ENCODE peak calls at places on chromosomes 7 and 10, in nine cellular contexts. R is CD4-positive, alpha-beta T cell; X is uterus; N is esophagus squamous epithelium; O is K562; D is tibial nerve; P is left ventricle myocardium inferior; Q is lung; M is tibial artery. F is an unnamed sample.

GRCh38 chr7:7761974-7762769 is 43.8 kb upstream of the RPA3 start:
- DNase-seq in R (no peak), X (no peak), N (no peak), O (no peak), D (no peak), P (no peak), Q (no peak), M (no peak), F (no peak)

GRCh38 chr7:13841284-13841683 is 148.2 kb downstream of the ETV1 start:
- DNase-seq in R (no peak), X (no peak), N (no peak), O (no peak), D (no peak), P (no peak), Q (no peak), M (no peak), F (no peak)

GRCh38 chr7:1529383-1530116 is 952 bp upstream of the MAFK start:
- DNase-seq in R (no peak), X (peak; percentile 35), N (no peak), O (no peak), D (no peak), P (no peak), Q (no peak), M (no peak), F (peak; percentile 11)

GRCh38 chr10:116974442-116975005 is 30.5 kb downstream of the SHTN1 start:
- DNase-seq in R (no peak), X (no peak), N (no peak), O (no peak), D (no peak), P (no peak), Q (no peak), M (no peak), F (no peak)

GRCh38 chr7:96663457-96663856 is 46.2 kb downstream of the SEM1 start:
- DNase-seq in R (no peak), X (no peak), N (no peak), O (no peak), D (no peak), P (no peak), Q (no peak), M (no peak), F (peak; percentile 9)

GRCh38 chr10:111297351-111297848 is 220.6 kb downstream of the ADRA2A start:
- DNase-seq in R (no peak), X (no peak), N (no peak), O (no peak), D (no peak), P (no peak), Q (no peak), M (no peak), F (no peak)

GRCh38 chr10:110829721-110830410 is 41.9 kb upstream of the PDCD4 start:
- DNase-seq in R (no peak), X (no peak), N (no peak), O (no peak), D (no peak), P (no peak), Q (no peak), M (no peak), F (no peak)

GRCh38 chr10:77700086-77700485 is 62.5 kb upstream of the KCNMA1 start:
- DNase-seq in R (no peak), X (no peak), N (no peak), O (no peak), D (no peak), P (no peak), Q (no peak), M (no peak), F (no peak)

GRCh38 chr7:55144955-55145342 is 126.1 kb downstream of the EGFR start:
- DNase-seq in R (no peak), X (no peak), N (no peak), O (no peak), D (no peak), P (no peak), Q (no peak), M (no peak), F (no peak)

DNA sequence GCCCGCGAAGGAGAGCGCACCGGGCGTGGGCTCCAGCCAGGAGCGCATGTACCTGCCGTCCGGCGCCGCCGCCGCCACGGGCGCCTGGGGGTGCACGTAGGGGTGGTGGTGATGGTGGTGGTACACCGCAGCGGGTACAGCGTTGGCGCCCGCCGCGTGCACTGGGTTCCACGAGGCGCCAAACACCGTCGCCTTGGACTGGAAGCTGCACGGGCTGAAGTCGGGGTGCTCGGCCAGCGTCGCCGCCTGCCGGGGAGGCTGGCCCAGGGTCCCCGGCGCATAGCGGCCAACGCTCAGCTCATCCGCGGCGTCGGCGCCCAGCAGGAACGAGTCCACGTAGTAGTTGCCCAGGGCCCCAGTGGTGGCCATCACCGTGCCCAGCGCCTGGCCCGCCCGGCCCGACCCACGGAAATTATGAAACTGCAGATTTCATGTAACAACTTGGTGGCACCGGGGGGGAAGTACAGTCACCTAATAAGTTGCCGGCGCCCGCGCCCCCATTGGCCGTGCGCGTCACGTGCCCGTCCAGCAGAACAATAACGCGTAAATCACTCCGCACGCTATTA is at the start of gene HOXA9:
- DNase-seq in R (no peak), X (peak; percentile 93), N (no peak), O (no peak), D (peak; percentile 91), P (peak; percentile 32), Q (no peak), M (peak; percentile 98), F (no peak)
- TF ChIP-seq CTCF in R (no peak), X (peak; percentile 10), N (no peak), O (no peak), D (no peak), P (no peak), Q (no peak), M (peak; percentile 12), F (no peak)

DNA sequence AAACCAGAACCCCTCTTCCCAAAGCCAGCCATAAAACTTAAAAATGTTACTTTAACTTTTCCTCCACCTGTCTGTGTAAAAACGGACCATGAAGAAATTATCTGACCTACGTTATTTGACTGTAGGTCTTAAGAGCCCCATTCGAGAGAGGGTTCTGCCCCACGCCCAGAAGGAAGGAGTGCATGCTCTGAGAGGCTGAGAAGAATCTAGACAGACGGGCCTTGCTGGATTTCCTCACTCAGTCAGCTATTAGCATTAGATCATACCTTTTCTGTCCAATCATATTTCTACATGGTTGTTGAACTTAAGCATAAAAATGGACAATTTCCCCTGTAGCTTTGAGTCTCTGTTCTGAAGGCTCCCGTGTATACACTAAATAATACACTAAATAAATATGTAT is 38.1 kb upstream of the WDR11 start:
- DNase-seq in R (no peak), X (no peak), N (no peak), O (no peak), D (no peak), P (no peak), Q (peak; percentile 39), M (no peak), F (no peak)
- H3K27me3 ChIP-seq in R (no peaks in the 10 kb centered on the region), X (no peaks in the 10 kb centered on the region), N (no peaks in the 10 kb centered on the region), O (no peaks in the 10 kb centered on the region), D (no peaks in the 10 kb centered on the region), P (peaks cover 12% of the 10 kb centered on the region), Q (no peaks in the 10 kb centered on the region), M (no peaks in the 10 kb centered on the region), F (no peaks in the 10 kb centered on the region)

GRCh38 chr7:107723255-107723654 is 20.7 kb upstream of the CBLL1 start:
- DNase-seq in R (no peak), X (no peak), N (no peak), O (no peak), D (no peak), P (no peak), Q (no peak), M (no peak), F (no peak)

GRCh38 chr7:107726356-107727130 is 17.4 kb upstream of the CBLL1 start:
- DNase-seq in R (no peak), X (no peak), N (no peak), O (no peak), D (no peak), P (no peak), Q (no peak), M (no peak), F (no peak)

GRCh38 chr7:107728276-107728675 is 15.7 kb upstream of the CBLL1 start:
- DNase-seq in R (no peak), X (no peak), N (no peak), O (no peak), D (no peak), P (no peak), Q (no peak), M (no peak), F (no peak)

GRCh38 chr7:107721286-107721685 is 22.7 kb upstream of the CBLL1 start:
- DNase-seq in R (no peak), X (no peak), N (no peak), O (no peak), D (no peak), P (no peak), Q (no peak), M (no peak), F (no peak)

DNA sequence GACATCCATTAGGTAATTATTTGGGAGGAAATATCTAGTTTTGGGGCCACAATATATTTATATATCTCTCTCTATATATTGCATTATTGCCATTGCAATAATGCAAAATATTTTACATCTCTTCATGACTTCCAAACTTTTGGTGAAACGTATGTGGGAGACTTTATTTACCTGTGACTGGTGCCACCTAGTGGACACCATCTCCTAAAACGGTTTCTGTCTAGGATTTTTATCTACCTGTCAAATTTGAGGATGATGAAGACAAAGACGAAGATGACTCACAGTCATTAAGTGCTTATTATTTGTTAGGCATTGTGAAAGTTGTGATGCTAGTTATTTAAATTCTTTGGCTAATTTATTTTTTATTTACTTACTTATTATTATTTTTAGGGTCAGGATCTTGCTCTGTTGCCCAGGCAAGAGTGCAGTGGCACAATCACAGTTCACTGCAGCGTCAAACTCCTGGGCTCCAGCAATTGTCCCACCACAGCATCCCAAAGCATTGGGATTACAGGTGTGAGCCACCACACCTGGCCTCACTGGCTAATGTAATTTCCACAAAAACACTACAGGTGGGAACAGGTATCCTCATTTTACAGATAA is 18.7 kb upstream of the CBLL1 start:
- DNase-seq in R (peak; percentile 32), X (peak; percentile 61), N (no peak), O (peak; percentile 76), D (no peak), P (no peak), Q (no peak), M (peak; percentile 27), F (no peak)
- TF ChIP-seq CTCF in R (peak; percentile 78), X (peak; percentile 64), N (peak; percentile 58), O (peak; percentile 79), D (peak; percentile 71), P (peak; percentile 78), Q (peak; percentile 52), M (peak; percentile 65), F (peak; percentile 48)

GRCh38 chr10:91162050-91162494 is 58.4 kb upstream of the PCGF5 start:
- DNase-seq in R (no peak), X (no peak), N (no peak), O (peak; percentile 54), D (no peak), P (no peak), Q (no peak), M (no peak), F (no peak)

GRCh38 chr10:91162495-91163268 is 57.8 kb upstream of the PCGF5 start:
- DNase-seq in R (peak; percentile 74), X (peak; percentile 72), N (no peak), O (peak; percentile 68), D (peak; percentile 44), P (peak; percentile 81), Q (peak; percentile 78), M (peak; percentile 81), F (peak; percentile 76)

GRCh38 chr10:91163269-91163708 is 57.2 kb upstream of the PCGF5 start:
- DNase-seq in R (peak; percentile 73), X (peak; percentile 45), N (peak; percentile 7), O (peak; percentile 45), D (peak; percentile 16), P (peak; percentile 65), Q (peak; percentile 53), M (peak; percentile 52), F (peak; percentile 87)

GRCh38 chr10:91156196-91156595 is 64.3 kb upstream of the PCGF5 start:
- DNase-seq in R (no peak), X (no peak), N (no peak), O (no peak), D (no peak), P (no peak), Q (no peak), M (no peak), F (no peak)

GRCh38 chr10:91159254-91159783 is 61.1 kb upstream of the PCGF5 start:
- DNase-seq in R (no peak), X (no peak), N (no peak), O (no peak), D (no peak), P (no peak), Q (no peak), M (no peak), F (no peak)
- H3K27me3 ChIP-seq in R (no peaks in the 10 kb centered on the region), X (no peaks in the 10 kb centered on the region), N (no peaks in the 10 kb centered on the region), O (no peaks in the 10 kb centered on the region), D (no peaks in the 10 kb centered on the region), P (no peaks in the 10 kb centered on the region), Q (no peaks in the 10 kb centered on the region), M (no peaks in the 10 kb centered on the region), F (no peaks in the 10 kb centered on the region)